ENCODE peak calls at places on chromosomes 6 and 20, in five cellular contexts. J is GM23248, P is BE2C, H is cardiac muscle cell, D is A673. C is an unnamed sample.
A peak's percentile ranks its signal among the peaks of the same experiment; 100 is the strongest.

GRCh38 chr20:19387251-19387650 is 174.8 kb downstream of the SLC24A3 start:
- DNase-seq in J (no peak), H (no peak), D (no peak), P (no peak), C (no peak)

GRCh38 chr6:118680452-118681095 is 29.2 kb upstream of the CEP85L start:
- DNase-seq in J (no peak), H (no peak), P (no peak), D (no peak), C (no peak)

GRCh38 chr20:57763235-57763595 is 53.4 kb upstream of the PMEPA1 start:
- DNase-seq in J (no peak), H (no peak), P (no peak), D (no peak), C (no peak)

GRCh38 chr6:106967936-106968555 is 6.5 kb downstream of the CD24 start:
- DNase-seq in P (no peak), D (no peak), H (no peak), J (no peak), C (no peak)

GRCh38 chr6:133756046-133756445 is 132.9 kb upstream of the TCF21 start:
- DNase-seq in P (no peak), D (peak; percentile 14), H (no peak), J (peak; percentile 66), C (no peak)

GRCh38 chr6:147430811-147431210 is 77.7 kb upstream of the SAMD5 start:
- DNase-seq in P (no peak), D (no peak), H (no peak), J (no peak), C (no peak)

GRCh38 chr6:73041051-73041450 is 184.2 kb downstream of the KHDC1L start:
- DNase-seq in P (no peak), H (no peak), J (peak; percentile 36), D (no peak), C (no peak)

GRCh38 chr6:158039178-158039557 is 57.5 kb downstream of the SYNJ2 start:
- DNase-seq in J (no peak), H (no peak), P (no peak), D (peak; percentile 62), C (no peak)

GRCh38 chr6:110317646-110318045 is 40.5 kb downstream of the METTL24 start:
- DNase-seq in P (no peak), D (no peak), J (no peak), H (no peak), C (no peak)

DNA sequence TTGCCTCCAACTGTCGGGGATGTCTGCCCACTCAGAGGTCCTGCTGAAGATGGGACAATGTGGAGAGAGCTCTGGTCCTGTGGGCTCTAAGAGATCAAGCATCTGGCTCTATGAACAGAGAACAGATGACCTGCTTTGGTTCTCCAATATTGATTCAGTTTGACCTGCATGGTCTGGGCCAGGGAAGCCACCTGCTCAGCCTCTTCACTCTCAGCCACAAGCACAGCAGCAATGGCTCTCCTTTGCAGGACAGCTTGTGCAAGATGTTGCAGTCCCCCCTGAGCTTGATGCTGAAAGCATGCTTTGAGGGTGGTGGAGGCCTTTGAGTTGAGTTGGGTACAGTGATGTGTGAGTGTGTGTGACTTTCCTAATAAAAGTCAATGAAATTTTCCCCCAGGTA is 18.6 kb upstream of the MCM3 start:
- DNase-seq in P (no peak), J (no peak), D (no peak), H (no peak), C (no peak)
- H3K4me1 ChIP-seq in P (peaks cover 18% of the 10 kb centered on the region), J (peaks cover 20% of the 10 kb centered on the region), D (no peaks in the 10 kb centered on the region), H (peaks cover 9% of the 10 kb centered on the region), C (no peaks in the 10 kb centered on the region)

GRCh38 chr20:62051901-62052255 is 13.8 kb downstream of the TAF4 start:
- DNase-seq in H (no peak), P (no peak), D (no peak), J (no peak), C (peak; percentile 78)
- H3K4me3 ChIP-seq in H (no peak overlapping the region), P (no peak overlapping the region), D (no peak overlapping the region), J (no peak overlapping the region), C (no peak overlapping the region)

GRCh38 chr6:69784595-69785377 is 12.0 kb downstream of the LMBRD1 start:
- DNase-seq in H (no peak), D (no peak), P (no peak), J (no peak), C (no peak)
- H3K4me1 ChIP-seq in H (peaks cover 3% of the 10 kb centered on the region), D (peaks cover 9% of the 10 kb centered on the region), P (peaks cover 7% of the 10 kb centered on the region), J (no peaks in the 10 kb centered on the region), C (peaks cover 10% of the 10 kb centered on the region)

GRCh38 chr6:63640062-63640461 is 4.5 kb downstream of the PHF3 start:
- DNase-seq in D (no peak), P (no peak), J (peak; percentile 83), H (no peak), C (no peak)
- H3K4me3 ChIP-seq in D (no peak overlapping the region), P (no peak overlapping the region), J (peak overlapping the region; percentile 2), H (no peak overlapping the region), C (no peak overlapping the region)

C was measured in RWPE2.